ENCODE peak calls at places on chromosomes 5 and 9, in eight cellular contexts. R, V, Y, S, Q, U, A and W are unnamed samples.

GRCh38 chr9:89712285-89712684 is 107.5 kb downstream of the GADD45G start:
- DNase-seq in U (no peak), S (no peak), A (no peak), V (no peak), Y (no peak), R (no peak), Q (no peak), W (no peak)

GRCh38 chr9:93304574-93305496 is 120.9 kb downstream of the WNK2 start:
- DNase-seq in A (peak; percentile 54), Q (peak; percentile 34), Y (no peak), S (peak; percentile 66), U (no peak), V (no peak), R (peak; percentile 59), W (peak; percentile 5)

GRCh38 chr5:55600536-55601208 is 65.9 kb upstream of the PLPP1 start:
- DNase-seq in S (no peak), V (peak; percentile 62), Q (peak; percentile 70), Y (no peak), A (no peak), R (peak; percentile 23), U (no peak), W (no peak)

GRCh38 chr5:65611524-65611923 is 12.6 kb downstream of the TRIM23 start:
- DNase-seq in R (no peak), A (no peak), S (no peak), Q (no peak), Y (no peak), U (no peak), V (no peak), W (no peak)

GRCh38 chr9:33380390-33381094 is 21.8 kb downstream of the AQP7 start:
- DNase-seq in U (no peak), S (no peak), A (no peak), R (no peak), Y (no peak), Q (no peak), V (no peak), W (no peak)

GRCh38 chr5:119953474-119953873 is 324.1 kb downstream of the FAM170A start:
- DNase-seq in R (no peak), Q (no peak), U (no peak), A (no peak), Y (no peak), V (no peak), S (no peak), W (no peak)

GRCh38 chr9:87766697-87767096 is 40.8 kb downstream of the CTSL start:
- DNase-seq in Q (no peak), U (no peak), R (no peak), V (no peak), Y (no peak), A (no peak), S (no peak), W (no peak)

GRCh38 chr5:171524461-171524860 is 105.0 kb downstream of the FGF18 start:
- DNase-seq in U (no peak), S (no peak), Q (no peak), V (no peak), R (no peak), A (no peak), Y (no peak), W (no peak)

GRCh38 chr5:168332042-168332441 is 40.6 kb downstream of the WWC1 start:
- DNase-seq in U (no peak), V (no peak), Q (no peak), Y (no peak), S (no peak), R (no peak), A (no peak), W (no peak)